ENCODE peak calls at places on chromosomes 13 and 19, in six cellular contexts. E is foreskin fibroblast; Y is astrocyte; M is stimulated activated CD4-positive, alpha-beta T cell treated with anti-CD3 and anti-CD28 coated beads, Interleukin-15, amount 100 ng/mL, for 24 hours; B is K562; Z is fibroblast of pulmonary artery. A is an unnamed sample.

GRCh38 chr19:45468159-45468651 is 409 bp downstream of the FOSB start:
- DNase-seq in Y (no peak), E (peak; percentile 57), B (no peak), M (peak; percentile 46), Z (no peak), A (peak; percentile 38)

GRCh38 chr13:36006347-36006746 is 124.8 kb downstream of the DCLK1 start:
- DNase-seq in M (no peak), B (no peak), Z (no peak), E (no peak), Y (no peak), A (peak; percentile 36)

GRCh38 chr19:47258895-47259555 is 2.7 kb downstream of the CCDC9 start:
- DNase-seq in Y (no peak), M (no peak), Z (no peak), E (no peak), B (no peak), A (no peak)

GRCh38 chr13:94595006-94595942 is 678 bp downstream of the TGDS start:
- DNase-seq in M (peak; percentile 52), B (peak; percentile 30), E (peak; percentile 54), Y (no peak), Z (peak; percentile 17), A (peak; percentile 32)

GRCh38 chr13:36217456-36217855 is 3.1 kb upstream of the SOHLH2 start:
- DNase-seq in Y (no peak), Z (no peak), E (no peak), M (no peak), B (no peak), A (no peak)

GRCh38 chr19:29404951-29405727 is 120.7 kb upstream of the VSTM2B start:
- DNase-seq in Z (no peak), B (no peak), E (no peak), Y (no peak), M (no peak), A (no peak)

GRCh38 chr19:48321372-48321621 is 4.1 kb upstream of the EMP3 start:
- DNase-seq in B (peak; percentile 98), M (peak; percentile 99), Z (peak; percentile 93), E (peak; percentile 93), Y (peak; percentile 81), A (peak; percentile 95)

GRCh38 chr13:113537205-113537604 is 46.7 kb upstream of the DCUN1D2 start:
- DNase-seq in B (no peak), Z (no peak), E (no peak), Y (no peak), M (no peak), A (no peak)